ENCODE peak calls at places on chromosome 22, in six cellular contexts. D, K, S, F, Z and O are unnamed samples.

GRCh38 chr22:39219071-39220050 is 25.4 kb downstream of the PDGFB start:
- DNase-seq in D (peak; percentile 2), K (peak; percentile 59), S (no peak), F (peak; percentile 19), Z (no peak), O (no peak)

GRCh38 chr22:26547426-26547825 is 35.2 kb upstream of the TFIP11 start:
- DNase-seq in D (no peak), K (no peak), S (no peak), F (no peak), Z (no peak), O (no peak)

GRCh38 chr22:25735657-25736056 is 6.3 kb upstream of the MYO18B start:
- DNase-seq in D (no peak), K (peak; percentile 8), S (no peak), F (no peak), Z (no peak), O (no peak)

GRCh38 chr22:42702675-42703074 is 18.0 kb downstream of the A4GALT start:
- DNase-seq in D (no peak), K (no peak), S (peak; percentile 34), F (no peak), Z (no peak), O (no peak)

GRCh38 chr22:39174498-39175120 is 22.1 kb upstream of the CBX7 start:
- DNase-seq in D (peak; percentile 92), K (peak; percentile 100), S (peak; percentile 88), F (peak; percentile 95), Z (peak; percentile 96), O (peak; percentile 97)

GRCh38 chr22:17072877-17073276 is 11.9 kb upstream of the IL17RA start:
- DNase-seq in D (no peak), K (no peak), S (no peak), F (no peak), Z (no peak), O (no peak)

GRCh38 chr22:21981874-21982273 is 713 bp downstream of the TOP3B start:
- DNase-seq in D (no peak), K (no peak), S (no peak), F (no peak), Z (no peak), O (no peak)

GRCh38 chr22:43257549-43257948 is 70.6 kb upstream of the TTLL12 start:
- DNase-seq in D (no peak), K (no peak), S (no peak), F (no peak), Z (no peak), O (no peak)

GRCh38 chr22:37423283-37423682 is 4.0 kb downstream of the ELFN2 start:
- DNase-seq in D (no peak), K (no peak), S (no peak), F (no peak), Z (no peak), O (no peak)

GRCh38 chr22:25068701-25069100 is 116.2 kb downstream of the KIAA1671 start:
- DNase-seq in D (no peak), K (no peak), S (peak; percentile 38), F (peak; percentile 78), Z (no peak), O (no peak)

GRCh38 chr22:17098379-17098819 is 13.6 kb downstream of the IL17RA start:
- DNase-seq in D (no peak), K (no peak), S (no peak), F (peak; percentile 73), Z (no peak), O (no peak)

GRCh38 chr22:47276219-47276843 is 513.9 kb downstream of the TBC1D22A start:
- DNase-seq in D (no peak), K (no peak), S (no peak), F (peak; percentile 22), Z (no peak), O (no peak)

GRCh38 chr22:47277511-47277910 is 515.1 kb downstream of the TBC1D22A start:
- DNase-seq in D (no peak), K (no peak), S (no peak), F (no peak), Z (no peak), O (no peak)

GRCh38 chr22:47277001-47277400 is 514.6 kb downstream of the TBC1D22A start:
- DNase-seq in D (no peak), K (no peak), S (no peak), F (no peak), Z (no peak), O (no peak)

GRCh38 chr22:47274196-47274595 is 511.7 kb downstream of the TBC1D22A start:
- DNase-seq in D (no peak), K (no peak), S (no peak), F (no peak), Z (no peak), O (no peak)

DNA sequence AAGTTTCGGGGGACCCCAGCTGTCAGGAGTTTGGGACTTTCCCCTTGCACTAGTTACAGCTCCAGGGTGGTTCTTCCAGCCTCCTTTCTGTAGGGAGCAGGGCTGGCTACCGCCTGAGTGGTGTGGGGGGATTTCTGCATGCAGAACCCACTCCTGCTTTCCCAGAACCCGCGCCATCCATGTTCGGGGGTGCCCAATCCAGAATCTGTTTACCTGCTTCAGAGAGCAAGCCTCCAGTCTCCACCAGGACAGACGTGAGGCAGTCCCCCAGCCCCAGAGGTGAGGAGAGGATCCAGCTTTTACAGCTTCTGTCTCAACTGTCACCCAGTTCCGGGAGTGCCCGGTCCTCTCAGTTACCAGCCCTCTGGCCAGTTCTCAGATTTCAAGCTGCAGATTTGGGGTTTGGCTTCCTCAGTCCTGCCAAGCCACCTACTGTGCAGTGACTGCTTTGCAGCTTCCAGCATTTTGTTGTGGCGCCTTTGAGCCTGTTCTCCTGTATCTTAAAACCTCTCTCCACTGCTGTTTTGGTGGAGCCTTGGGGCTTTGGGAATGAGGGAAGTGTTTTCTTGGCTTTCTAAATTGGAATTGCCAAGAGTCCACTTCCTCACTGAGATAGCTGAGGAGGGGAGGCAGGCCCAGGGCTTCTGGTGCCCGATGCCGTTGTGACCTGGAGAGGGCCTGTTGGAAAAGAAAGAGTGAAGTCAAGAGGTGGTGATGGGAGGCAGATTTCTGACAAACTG is 513.2 kb downstream of the TBC1D22A start:
- DNase-seq in D (no peak), K (no peak), S (no peak), F (no peak), Z (no peak), O (no peak)
- TF ChIP-seq CTCF in D (no peak), K (no peak), S (no peak), F (no peak), Z (no peak), O (no peak)

GRCh38 chr22:31639640-31640039 is 22.4 kb downstream of the PISD start:
- DNase-seq in D (no peak), K (no peak), S (no peak), F (no peak), Z (no peak), O (no peak)

GRCh38 chr22:31637938-31638618 is 23.9 kb downstream of the PISD start:
- DNase-seq in D (no peak), K (peak; percentile 40), S (no peak), F (peak; percentile 89), Z (no peak), O (no peak)

GRCh38 chr22:31635638-31636306 is 26.2 kb downstream of the PISD start:
- DNase-seq in D (no peak), K (no peak), S (no peak), F (no peak), Z (no peak), O (no peak)

DNA sequence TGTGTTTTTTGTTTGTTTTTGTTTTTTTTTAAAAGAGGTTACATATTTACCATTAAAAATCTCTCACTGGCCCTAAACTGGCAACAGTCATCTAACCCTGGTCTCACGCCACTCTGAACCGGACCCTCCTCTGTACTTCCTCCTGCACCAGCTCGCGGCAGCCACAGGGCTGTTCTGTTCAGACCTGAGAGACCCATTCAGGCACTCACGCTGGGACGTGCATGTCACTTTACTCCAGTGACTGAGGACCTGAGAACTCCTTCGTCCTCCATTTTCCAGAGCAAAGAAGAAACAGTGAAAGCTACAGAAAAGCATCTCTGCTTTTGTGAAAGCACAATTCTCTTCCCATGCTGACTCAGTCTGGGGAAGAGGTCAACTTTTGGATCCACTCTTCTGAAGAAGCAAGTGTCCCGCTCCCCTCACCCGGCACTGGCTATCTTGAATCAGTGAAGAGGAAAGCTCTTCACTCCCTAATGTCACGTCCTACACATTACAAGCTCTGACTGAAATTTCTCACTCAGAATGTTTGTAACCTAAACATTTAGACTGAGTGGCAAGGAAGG is 24.6 kb downstream of the PISD start:
- DNase-seq in D (no peak), K (peak; percentile 59), S (no peak), F (peak; percentile 94), Z (no peak), O (no peak)
- TF ChIP-seq CTCF in D (no peak), K (peak; percentile 26), S (no peak), F (peak; percentile 65), Z (no peak), O (no peak)

DNA sequence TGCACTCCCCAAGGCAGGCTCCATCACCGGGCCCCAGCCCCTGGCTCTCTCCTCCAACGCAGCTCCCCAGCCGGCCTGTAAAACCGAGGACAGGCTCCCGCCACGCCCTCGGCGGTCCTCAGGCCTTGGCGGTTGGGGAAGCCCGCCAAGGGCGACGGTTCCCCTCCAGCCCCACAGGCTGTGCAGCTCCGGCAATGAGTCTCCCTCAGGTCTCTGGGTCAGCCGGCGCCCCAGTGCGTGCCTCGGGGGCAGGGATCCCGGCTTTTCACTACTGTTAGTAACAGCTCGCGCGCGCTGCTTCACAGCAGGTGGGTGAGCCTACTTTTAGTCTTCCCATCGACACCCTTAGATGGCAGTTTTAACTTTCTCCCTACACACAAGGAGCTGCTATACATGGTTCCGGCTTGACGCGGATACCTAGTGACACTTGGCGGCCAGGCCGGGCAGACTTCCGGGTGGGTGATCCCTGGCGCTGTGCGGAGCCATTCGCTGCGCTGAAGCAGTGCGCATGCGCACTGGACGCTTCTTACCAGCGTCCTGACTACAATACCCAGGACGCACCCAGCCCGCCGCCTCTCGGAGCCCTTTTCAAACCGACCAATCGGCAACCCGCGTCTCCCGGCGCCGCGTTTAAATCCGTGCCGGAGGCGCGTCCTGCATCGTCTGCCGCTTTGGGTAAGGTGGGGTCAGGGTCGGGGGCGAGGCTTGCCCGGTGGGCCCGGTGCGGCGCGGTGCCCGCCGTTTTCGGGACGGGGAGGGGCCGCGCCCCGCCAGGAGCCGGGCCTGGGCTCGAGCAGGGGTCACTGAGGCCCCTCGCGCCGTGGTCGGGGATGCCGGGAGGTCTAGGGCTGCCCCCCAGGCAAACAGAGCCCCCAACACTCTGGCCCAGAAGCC is at the start of gene GTSE1:
- DNase-seq in D (peak; percentile 99), K (peak; percentile 99), S (peak; percentile 99), F (peak; percentile 100), Z (peak; percentile 96), O (peak; percentile 92)
- TF ChIP-seq CTCF in D (peak; percentile 10), K (peak; percentile 26), S (peak; percentile 20), F (peak; percentile 52), Z (no peak), O (no peak)

GRCh38 chr22:19942886-19943664 is 1.5 kb upstream of the TXNRD2 start:
- DNase-seq in D (no peak), K (no peak), S (no peak), F (no peak), Z (no peak), O (no peak)

GRCh38 chr22:19942071-19942885 is 660 bp upstream of the TXNRD2 start:
- DNase-seq in D (no peak), K (no peak), S (no peak), F (no peak), Z (no peak), O (no peak)

GRCh38 chr22:19941365-19942070 is at the start of the genes COMT and TXNRD2:
- DNase-seq in D (peak; percentile 78), K (no peak), S (peak; percentile 88), F (peak; percentile 95), Z (peak; percentile 78), O (peak; percentile 53)

GRCh38 chr22:19940536-19941364 is 822 bp upstream of the COMT start:
- DNase-seq in D (no peak), K (no peak), S (peak; percentile 54), F (no peak), Z (no peak), O (no peak)

DNA sequence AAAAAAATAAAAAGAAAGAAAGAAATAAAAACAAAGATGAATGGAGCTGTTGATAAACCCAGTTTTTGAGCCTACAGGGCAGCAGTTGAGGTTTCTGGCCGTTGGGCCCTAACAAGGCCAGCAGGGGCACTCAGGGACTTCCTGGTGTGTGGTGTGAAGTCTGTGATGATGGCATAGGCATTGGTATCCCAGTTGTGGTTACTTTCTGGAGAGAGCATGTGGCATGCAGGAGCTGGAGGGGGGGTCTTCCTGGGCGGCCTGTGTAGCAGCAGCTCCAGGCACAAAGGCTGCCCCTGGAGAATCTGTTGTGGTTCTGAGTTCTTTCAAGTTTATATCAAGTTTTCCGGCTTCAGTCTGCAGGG is 2.0 kb upstream of the TXNRD2 start:
- DNase-seq in D (no peak), K (no peak), S (no peak), F (no peak), Z (no peak), O (no peak)
- TF ChIP-seq CTCF in D (no peak), K (peak; percentile 43), S (peak; percentile 6), F (no peak), Z (no peak), O (no peak)